ENCODE peak calls at places on chromosomes 12 and 14, in ten cellular contexts. B is AG09309; S is omental fat pad; M is stimulated activated CD4-positive, alpha-beta T cell treated with anti-CD3 and anti-CD28 coated beads, Interleukin-4, amount 100 ng/mL, for 48 hours; C is GDM1; L is HTR-8/SVneo; F is nucleus accumbens; G is HuH-7.5; Q is NCI-H345; U is stimulated activated CD8-positive, alpha-beta memory T cell treated with anti-CD3 and anti-CD28 coated beads, Interleukin-2, amount 100 ng/mL, for 48 hours. T is an unnamed sample.

GRCh38 chr12:94704452-94704871 is 54.1 kb upstream of the TMCC3 start:
- DNase-seq in M (no peak), U (no peak), S (no peak), G (peak; percentile 22), Q (peak; percentile 44), F (no peak), B (peak; percentile 13), C (no peak), L (no peak), T (no peak)

GRCh38 chr14:75141967-75142366 is 15.1 kb upstream of the NEK9 start:
- DNase-seq in M (no peak), F (no peak), B (no peak), S (no peak), L (peak; percentile 74), U (no peak), C (peak; percentile 39), G (peak; percentile 27), Q (peak; percentile 3), T (no peak)

GRCh38 chr12:24854908-24855307 is 94.0 kb downstream of the BCAT1 start:
- DNase-seq in C (peak; percentile 36), M (no peak), G (no peak), L (no peak), U (no peak), Q (no peak), F (no peak), S (no peak), B (no peak), T (no peak)

GRCh38 chr14:73250781-73251500 is 13.6 kb downstream of the PAPLN start:
- DNase-seq in F (no peak), M (no peak), C (no peak), S (no peak), Q (peak; percentile 91), L (no peak), U (no peak), G (no peak), B (no peak), T (peak; percentile 36)

GRCh38 chr14:35374273-35374681 is 30.3 kb downstream of the NFKBIA start:
- DNase-seq in Q (no peak), L (peak; percentile 72), B (peak; percentile 98), F (no peak), U (no peak), C (no peak), S (peak; percentile 74), G (no peak), M (no peak), T (no peak)

GRCh38 chr12:101927042-101927441 is 49.7 kb downstream of the DRAM1 start:
- DNase-seq in U (no peak), M (no peak), G (no peak), L (no peak), B (peak; percentile 50), S (no peak), C (no peak), F (no peak), Q (no peak), T (no peak)

GRCh38 chr12:24072302-24072701 is 122.8 kb upstream of the SOX5 start:
- DNase-seq in F (no peak), Q (no peak), M (no peak), C (no peak), B (no peak), S (no peak), U (no peak), L (no peak), G (no peak), T (no peak)

GRCh38 chr12:27530157-27530922 is 6.3 kb downstream of the PPFIBP1 start:
- DNase-seq in S (no peak), M (no peak), U (no peak), F (no peak), L (no peak), G (no peak), C (peak; percentile 28), Q (no peak), B (no peak), T (no peak)

GRCh38 chr12:6333566-6333965 is 8.3 kb downstream of the TNFRSF1A start:
- DNase-seq in C (no peak), U (no peak), L (no peak), S (no peak), G (no peak), M (no peak), B (no peak), F (no peak), Q (no peak), T (no peak)

T was measured in endodermal cell.